ENCODE peak calls at places on chromosomes 13 and 19, in five cellular contexts. J is ovary, B is A549, G is upper lobe of left lung, Q is transverse colon. E is an unnamed sample.

GRCh38 chr13:67740871-67741475 is 510.8 kb upstream of the PCDH9 start:
- DNase-seq in Q (no peak), G (no peak), J (no peak), B (no peak), E (no peak)

GRCh38 chr13:97562962-97563361 is 129.0 kb downstream of the RAP2A start:
- DNase-seq in G (no peak), Q (no peak), J (no peak), B (no peak), E (no peak)

GRCh38 chr19:3413796-3414327 is 47.5 kb downstream of the NFIC start:
- DNase-seq in G (no peak), B (peak; percentile 37), Q (no peak), J (no peak), E (no peak)

GRCh38 chr13:98665638-98665995 is 86.9 kb downstream of the SLC15A1 start:
- DNase-seq in Q (no peak), G (no peak), J (no peak), B (no peak), E (no peak)

GRCh38 chr13:67351114-67351513 is 121.0 kb upstream of the PCDH9 start:
- DNase-seq in G (no peak), B (no peak), J (no peak), Q (no peak), E (no peak)

GRCh38 chr19:49896863-49897621 is at the start of gene IL4I1:
- DNase-seq in G (no peak), B (no peak), Q (peak; percentile 45), J (no peak), E (no peak)

GRCh38 chr13:31020996-31021395 is 88.5 kb downstream of the TEX26 start:
- DNase-seq in J (no peak), Q (no peak), B (no peak), G (no peak), E (no peak)

GRCh38 chr13:27211771-27212364 is 39.5 kb upstream of the RPL21 start:
- DNase-seq in B (no peak), Q (no peak), J (no peak), G (peak; percentile 58), E (no peak)

DNA sequence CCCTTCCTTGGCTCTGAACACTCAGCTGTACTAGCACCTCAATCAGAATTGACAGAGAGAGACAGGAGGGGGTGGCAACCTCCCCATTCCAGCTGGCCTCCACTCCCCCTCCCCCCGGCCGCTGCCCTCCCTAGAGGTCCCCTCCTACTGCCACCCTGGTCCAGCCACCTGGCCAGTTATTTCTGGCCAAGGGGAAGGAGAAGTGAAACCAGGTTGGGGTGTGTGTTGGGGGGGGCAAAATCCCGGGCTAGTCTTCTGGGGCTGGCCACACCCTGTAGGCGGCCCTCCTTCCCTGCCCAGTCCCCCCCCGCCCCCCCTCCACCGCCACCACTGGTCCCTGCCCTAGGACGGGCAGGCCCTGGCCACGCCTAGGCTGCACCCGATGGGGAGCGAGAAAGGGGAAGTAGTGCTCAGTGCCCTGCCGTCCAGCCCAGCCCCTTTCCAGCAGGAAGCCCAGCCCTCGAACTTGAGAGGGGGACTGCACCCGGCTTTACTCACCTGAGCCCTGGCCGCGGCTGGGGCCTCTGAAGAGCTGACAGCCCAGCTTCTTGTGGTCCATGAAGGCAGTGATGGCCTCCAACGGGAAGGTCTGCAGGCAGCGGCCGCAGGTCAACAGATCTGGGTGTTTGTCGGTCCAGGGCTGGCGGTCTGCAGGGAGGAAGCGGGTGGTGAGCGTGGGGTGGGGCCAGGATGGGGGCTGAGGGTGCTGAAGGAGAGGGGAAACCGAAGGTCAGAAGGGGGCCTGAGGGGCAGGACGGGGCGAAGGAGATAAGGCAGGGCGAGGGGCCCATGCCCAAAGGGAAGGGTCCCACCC is 856 bp downstream of the ZNF296 start:
- DNase-seq in J (no peak), B (peak; percentile 85), G (peak; percentile 91), Q (peak; percentile 92), E (peak; percentile 92)
- TF ChIP-seq EP300 in J (no peak), B (no peak), G (no peak), Q (no peak), E (no peak)

GRCh38 chr13:79490326-79490725 is 9.4 kb downstream of the NDFIP2 start:
- DNase-seq in G (no peak), Q (no peak), B (no peak), J (no peak), E (no peak)

GRCh38 chr13:79491715-79492114 is 10.8 kb downstream of the NDFIP2 start:
- DNase-seq in G (no peak), B (peak; percentile 56), Q (no peak), J (no peak), E (no peak)

GRCh38 chr13:79490846-79491245 is 9.9 kb downstream of the NDFIP2 start:
- DNase-seq in Q (no peak), B (no peak), G (no peak), J (no peak), E (no peak)

GRCh38 chr13:79492918-79493594 is 12.1 kb downstream of the NDFIP2 start:
- DNase-seq in Q (no peak), B (no peak), J (no peak), G (no peak), E (no peak)

DNA sequence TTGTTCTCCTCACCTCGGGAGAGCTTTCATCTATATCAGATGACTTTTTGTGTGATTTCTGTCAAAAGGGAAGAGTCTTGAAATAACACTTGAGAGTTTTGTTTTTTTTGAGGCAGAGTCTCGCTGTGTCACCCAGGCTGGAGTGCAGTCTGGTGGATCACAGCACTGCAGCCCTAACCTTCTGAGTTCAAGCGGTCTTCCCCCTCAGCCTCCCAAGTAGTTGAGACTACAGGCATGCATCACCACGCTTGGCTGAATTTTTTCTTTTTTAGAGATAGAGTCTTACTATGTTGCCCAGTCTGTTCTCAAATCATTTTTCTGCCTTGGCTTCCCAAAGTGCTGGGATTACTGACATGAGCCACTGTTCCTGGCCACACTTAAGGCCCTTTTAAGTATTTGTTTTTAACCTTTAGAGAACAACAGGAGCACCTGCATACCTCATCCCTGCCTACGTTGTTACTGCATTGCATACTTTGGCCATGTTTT is 11.4 kb downstream of the NDFIP2 start:
- DNase-seq in G (no peak), B (no peak), Q (no peak), J (no peak), E (no peak)
- TF ChIP-seq EP300 in G (no peak), B (no peak), Q (no peak), J (no peak), E (no peak)

GRCh38 chr19:58150328-58150921 is at the start of gene ZNF329:
- DNase-seq in B (peak; percentile 85), Q (peak; percentile 87), G (peak; percentile 97), J (peak; percentile 93), E (peak; percentile 94)
- TF ChIP-seq EP300 in B (no peak), Q (no peak), G (no peak), J (no peak), E (no peak)

DNA sequence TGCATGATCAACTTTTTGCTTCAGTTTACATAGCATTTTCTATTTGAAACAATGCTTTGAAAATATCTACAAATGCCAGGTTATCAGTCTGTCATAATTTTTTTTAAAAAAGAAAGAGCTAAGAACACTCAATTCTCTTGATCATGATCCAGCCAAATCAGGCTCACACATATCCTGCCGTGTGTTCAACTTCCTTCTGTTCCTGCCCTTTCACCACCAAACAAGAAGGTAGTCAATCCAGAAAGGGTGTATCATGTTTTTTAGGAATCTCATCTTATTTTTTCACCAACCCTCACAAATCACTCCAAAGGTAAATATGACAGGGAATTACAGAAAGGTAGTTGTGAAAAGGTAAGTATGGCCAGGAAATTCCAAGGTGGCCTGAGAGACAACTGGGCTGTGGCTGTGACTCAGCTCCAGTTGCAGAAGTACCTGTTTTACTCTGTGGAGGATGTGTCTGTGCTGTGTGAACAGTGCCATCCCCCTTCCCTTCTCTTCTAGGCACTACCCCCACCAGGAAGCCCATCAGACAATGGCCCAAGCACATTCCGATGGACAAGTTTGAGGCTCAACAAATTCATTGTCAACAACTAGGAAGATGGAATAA is 138.8 kb upstream of the GJB6 start:
- DNase-seq in Q (no peak), B (no peak), J (no peak), G (no peak), E (no peak)
- TF ChIP-seq EP300 in Q (no peak), B (no peak), J (no peak), G (no peak), E (no peak)

DNA sequence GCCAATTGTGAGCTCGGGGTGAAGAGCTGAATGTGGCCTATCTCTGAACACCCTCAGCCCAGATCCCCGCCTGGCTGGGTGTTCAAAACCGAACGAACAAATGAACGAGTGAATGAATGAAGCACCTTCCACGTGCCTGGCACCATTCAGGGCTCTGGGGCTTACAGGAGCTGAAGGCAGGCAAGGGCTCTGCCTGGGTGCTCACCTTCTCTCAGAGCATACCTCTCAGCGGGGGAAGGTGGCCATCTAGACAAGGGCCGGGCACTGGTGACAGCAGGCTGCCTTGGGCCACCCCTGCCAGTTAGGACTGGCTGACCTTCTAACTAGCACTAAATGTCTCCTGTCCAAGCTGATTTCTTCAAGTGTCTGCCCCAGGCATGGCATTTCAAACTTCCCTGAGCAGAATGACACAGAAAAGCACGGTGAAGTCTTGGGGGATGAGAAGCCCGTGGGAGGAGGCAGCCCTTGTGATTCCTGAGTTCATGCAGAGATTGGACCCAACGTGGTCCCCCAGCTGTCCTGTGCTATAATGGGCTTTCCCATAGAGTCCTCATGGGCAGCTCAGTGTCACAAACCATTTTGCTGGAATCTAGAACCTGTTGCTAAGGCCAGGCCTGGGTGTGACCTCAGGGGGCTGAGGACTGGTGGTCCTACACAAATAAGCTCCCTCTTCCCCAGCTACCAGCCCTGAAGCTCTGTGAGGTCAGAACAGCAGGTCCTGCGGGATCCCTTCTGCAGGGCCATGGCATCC is 27.9 kb upstream of the VSTM2B start:
- DNase-seq in G (no peak), B (no peak), J (no peak), Q (no peak), E (no peak)
- TF ChIP-seq EP300 in G (no peak), B (no peak), J (no peak), Q (no peak), E (no peak)

GRCh38 chr19:13505761-13506549 is at the start of gene CACNA1A:
- DNase-seq in B (no peak), Q (no peak), J (no peak), G (peak; percentile 80), E (peak; percentile 42)
- TF ChIP-seq EP300 in B (no peak), Q (no peak), J (no peak), G (no peak), E (no peak)

GRCh38 chr13:80342541-80343371 is 1.8 kb upstream of the SPRY2 start:
- DNase-seq in G (peak; percentile 98), Q (peak; percentile 87), B (peak; percentile 72), J (peak; percentile 86), E (peak; percentile 59)
- TF ChIP-seq EP300 in G (no peak), Q (no peak), B (no peak), J (no peak), E (no peak)

GRCh38 chr13:85462792-85463425 is 336.3 kb downstream of the SLITRK6 start:
- DNase-seq in G (no peak), Q (no peak), J (no peak), B (no peak), E (no peak)
- TF ChIP-seq EP300 in G (no peak), Q (no peak), J (no peak), B (no peak), E (no peak)